ENCODE peak calls at places on chromosome 12, in four cellular contexts. U, C, H and O are unnamed samples.

GRCh38 chr12:52454411-52455201 is 2.7 kb upstream of the KRT6B start:
- DNase-seq in U (no peak), H (no peak), C (no peak), O (no peak)

GRCh38 chr12:70619471-70620152 is 17.6 kb downstream of the PTPRB start:
- DNase-seq in H (no peak), C (no peak), U (no peak), O (no peak)

GRCh38 chr12:118884226-118884625 is 97.1 kb upstream of the SRRM4 start:
- DNase-seq in U (no peak), H (no peak), C (no peak), O (no peak)

GRCh38 chr12:104521731-104522130 is 65.0 kb downstream of the CHST11 start:
- DNase-seq in U (no peak), C (no peak), H (no peak), O (no peak)

GRCh38 chr12:55746147-55746912 is 3.4 kb downstream of the GDF11 start:
- DNase-seq in H (no peak), C (no peak), U (no peak), O (no peak)

GRCh38 chr12:49946497-49946896 is 4.0 kb upstream of the AQP2 start:
- DNase-seq in H (no peak), C (no peak), U (no peak), O (no peak)

GRCh38 chr12:16300706-16301105 is 23.2 kb upstream of the SLC15A5 start:
- DNase-seq in U (no peak), C (no peak), H (no peak), O (no peak)

GRCh38 chr12:71440393-71441349 is 1.1 kb downstream of the LGR5 start:
- DNase-seq in H (no peak), U (peak), C (no peak), O (peak)

GRCh38 chr12:124208469-124208868 is 86.4 kb upstream of the RFLNA start:
- DNase-seq in C (no peak), U (no peak), H (no peak), O (no peak)
- TF ChIP-seq ELF4 in C (no peak), U (no peak), H (no peak), O (no peak)

GRCh38 chr12:94594443-94594825 is 55.9 kb downstream of the TMCC3 start:
- DNase-seq in H (no peak), C (no peak), U (no peak), O (no peak)
- TF ChIP-seq ELF4 in H (no peak), C (no peak), U (no peak), O (no peak)

DNA sequence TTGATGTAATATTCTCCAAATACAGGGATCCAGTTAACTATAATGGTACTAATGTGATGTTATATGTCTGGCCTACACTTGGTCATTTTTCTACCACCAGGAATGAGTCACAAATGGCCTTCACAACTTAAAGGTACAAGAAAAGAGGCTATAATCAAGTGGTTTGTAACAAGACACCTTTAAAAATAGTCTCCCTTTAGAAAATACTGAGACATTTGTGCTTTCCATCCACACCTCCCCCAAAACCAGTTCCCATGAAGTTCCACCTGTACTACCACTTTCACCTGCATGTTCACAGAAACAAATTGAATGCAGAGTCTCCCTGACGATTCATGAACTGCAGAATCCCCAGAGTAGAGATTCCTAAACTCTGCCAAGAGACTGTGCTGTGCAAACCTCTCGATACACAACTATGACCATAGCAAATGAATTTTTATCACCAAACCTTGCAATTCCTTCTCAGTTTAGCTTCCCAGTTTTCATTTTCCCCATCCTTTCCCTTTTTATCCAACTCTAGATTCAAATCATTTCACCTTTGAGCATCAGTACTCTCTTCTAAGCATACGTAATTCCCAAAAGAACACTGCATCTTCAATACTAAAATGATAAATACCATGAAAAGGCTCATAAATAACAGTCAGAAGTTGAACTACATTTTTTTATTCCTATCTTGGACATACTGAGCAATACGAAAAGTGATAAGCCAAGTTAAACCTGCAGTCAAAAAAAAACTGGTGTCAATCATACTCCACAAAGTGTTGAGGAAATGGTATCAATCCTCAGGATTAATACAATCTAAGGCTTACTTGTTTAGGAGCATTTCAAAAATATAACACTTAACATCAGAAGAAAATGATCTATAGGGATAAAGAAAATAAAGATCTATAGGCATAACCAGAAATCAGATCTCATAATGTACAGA is 5.8 kb downstream of the BTG1 start:
- DNase-seq in C (no peak), U (no peak), H (no peak), O (no peak)
- TF ChIP-seq ELF4 in C (no peak), U (no peak), H (no peak), O (no peak)

GRCh38 chr12:5969974-5970690 is 25.1 kb upstream of the ANO2 start:
- DNase-seq in H (no peak), C (no peak), U (no peak), O (no peak)
- TF ChIP-seq ELF4 in H (no peak), C (no peak), U (no peak), O (no peak)

DNA sequence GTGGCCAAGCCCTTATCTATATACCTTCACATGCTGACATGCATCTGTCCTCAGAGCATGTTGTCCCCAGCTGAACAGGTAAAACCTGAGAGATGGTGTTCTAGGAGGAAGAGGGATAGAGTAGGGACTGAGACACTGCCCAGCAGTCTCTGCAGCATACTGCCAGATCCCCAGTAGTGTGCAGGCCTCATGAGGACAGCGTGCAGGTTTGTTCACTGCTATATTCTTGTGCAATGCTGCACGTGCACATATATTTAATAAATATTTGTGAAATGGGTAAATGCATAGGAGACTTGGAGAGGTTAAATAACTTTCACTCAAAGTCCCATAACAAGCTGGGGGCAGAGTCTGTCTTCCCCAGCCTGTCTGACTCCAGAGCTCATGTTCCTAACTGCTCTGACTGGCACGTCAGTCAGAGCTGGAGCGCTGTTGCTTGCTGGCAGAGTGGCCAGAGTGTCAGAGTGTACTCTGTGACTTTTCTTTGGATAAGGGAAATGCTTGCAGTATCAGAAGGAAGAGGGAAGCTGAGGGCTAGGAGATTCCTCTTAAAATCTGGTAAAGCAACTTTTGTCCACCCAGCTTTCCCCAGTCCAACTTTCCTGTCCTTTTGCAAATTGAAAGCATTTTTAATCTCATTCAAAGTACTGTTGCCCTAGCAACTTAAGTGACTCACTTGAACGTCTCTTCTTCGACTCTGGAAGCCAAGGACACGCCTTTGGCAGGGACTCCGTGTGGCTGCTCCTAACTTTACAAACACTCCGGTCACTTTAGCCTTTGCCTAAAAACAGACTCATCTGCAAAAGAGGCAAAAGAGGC is 14.9 kb upstream of the POLR3B start:
- DNase-seq in C (no peak), U (peak), H (no peak), O (no peak)
- TF ChIP-seq ELF4 in C (no peak), U (no peak), H (no peak), O (no peak)

GRCh38 chr12:3214508-3215365 is 137.6 kb downstream of the TSPAN9 start:
- DNase-seq in H (peak), U (no peak), C (no peak), O (peak)
- TF ChIP-seq ELF4 in H (no peak), U (no peak), C (no peak), O (no peak)

GRCh38 chr12:33560653-33561208 is 121.1 kb upstream of the SYT10 start:
- DNase-seq in U (no peak), C (no peak), H (no peak), O (no peak)
- TF ChIP-seq ELF4 in U (no peak), C (no peak), H (no peak), O (no peak)

DNA sequence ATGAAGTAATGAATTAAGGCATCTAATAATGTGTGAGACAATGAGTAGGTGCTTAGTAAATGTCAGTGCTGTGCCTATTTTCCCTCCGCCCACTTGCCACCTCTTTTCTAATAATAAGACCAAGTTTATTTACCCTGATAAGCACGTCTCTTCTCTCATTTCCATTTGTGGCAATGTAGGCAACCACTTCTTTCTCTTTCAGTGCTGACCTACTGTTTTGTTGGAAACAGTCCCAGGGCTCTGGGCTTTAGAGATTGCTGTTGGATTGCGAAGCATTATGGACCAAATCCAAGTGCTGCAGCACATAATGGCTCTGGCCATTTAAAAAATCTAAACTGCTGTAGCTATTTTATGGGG is 141.3 kb upstream of the PLEKHG7 start:
- DNase-seq in U (no peak), H (no peak), C (no peak), O (no peak)
- TF ChIP-seq ELF4 in U (no peak), H (no peak), C (no peak), O (no peak)

GRCh38 chr12:106049105-106049504 is 89.6 kb downstream of the NUAK1 start:
- DNase-seq in U (no peak), C (no peak), H (no peak), O (no peak)

GRCh38 chr12:106054016-106054415 is 84.7 kb downstream of the NUAK1 start:
- DNase-seq in U (no peak), H (no peak), C (no peak), O (no peak)

GRCh38 chr12:106049546-106049945 is 89.2 kb downstream of the NUAK1 start:
- DNase-seq in U (no peak), C (no peak), H (no peak), O (no peak)

GRCh38 chr12:106048016-106048415 is 90.7 kb downstream of the NUAK1 start:
- DNase-seq in U (no peak), H (no peak), C (no peak), O (no peak)

DNA sequence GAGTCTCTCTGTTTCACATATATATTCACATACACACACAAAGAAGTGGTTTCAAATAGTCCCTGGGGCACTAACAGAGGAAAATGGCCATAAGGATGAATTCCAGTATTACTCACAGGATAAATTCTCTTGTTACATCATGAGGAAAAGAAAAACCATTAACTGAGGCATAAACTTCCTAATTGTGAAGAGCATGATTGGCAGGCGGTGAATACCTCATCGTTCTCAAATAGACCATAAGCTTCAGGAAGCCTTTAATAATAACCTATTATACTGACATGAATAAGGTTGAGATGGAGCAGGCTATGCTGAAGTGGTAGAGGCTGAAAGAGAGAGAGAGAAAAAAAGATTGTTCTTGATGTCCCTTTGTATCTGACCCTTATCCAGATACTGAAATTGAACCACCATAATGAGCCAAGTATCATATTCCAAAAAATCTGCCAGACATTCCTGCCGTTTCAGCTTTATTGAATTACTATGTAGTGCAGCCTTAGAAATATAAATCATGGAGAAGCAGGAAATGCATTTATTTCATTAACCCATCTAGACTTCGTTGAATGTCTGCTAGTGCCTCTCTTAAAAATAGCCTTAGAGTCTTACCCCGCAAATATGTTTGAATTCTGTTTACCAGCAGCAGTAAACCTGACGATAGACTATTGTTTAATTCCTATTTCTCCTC is 86.8 kb downstream of the NUAK1 start:
- DNase-seq in U (no peak), H (no peak), C (no peak), O (no peak)
- TF ChIP-seq ELF4 in U (no peak), H (no peak), C (no peak), O (no peak)

GRCh38 chr12:6951551-6952120 is 480 bp downstream of the PTPN6 start:
- DNase-seq in U (no peak), H (no peak), C (no peak), O (no peak)

GRCh38 chr12:6952860-6953416 is 1.8 kb downstream of the PTPN6 start:
- DNase-seq in C (no peak), U (no peak), H (no peak), O (no peak)

GRCh38 chr12:6950401-6950801 is 755 bp upstream of the PTPN6 start:
- DNase-seq in C (no peak), U (no peak), H (no peak), O (no peak)

GRCh38 chr12:6952121-6952859 is 1.1 kb downstream of the PTPN6 start:
- DNase-seq in U (no peak), H (no peak), C (no peak), O (no peak)

DNA sequence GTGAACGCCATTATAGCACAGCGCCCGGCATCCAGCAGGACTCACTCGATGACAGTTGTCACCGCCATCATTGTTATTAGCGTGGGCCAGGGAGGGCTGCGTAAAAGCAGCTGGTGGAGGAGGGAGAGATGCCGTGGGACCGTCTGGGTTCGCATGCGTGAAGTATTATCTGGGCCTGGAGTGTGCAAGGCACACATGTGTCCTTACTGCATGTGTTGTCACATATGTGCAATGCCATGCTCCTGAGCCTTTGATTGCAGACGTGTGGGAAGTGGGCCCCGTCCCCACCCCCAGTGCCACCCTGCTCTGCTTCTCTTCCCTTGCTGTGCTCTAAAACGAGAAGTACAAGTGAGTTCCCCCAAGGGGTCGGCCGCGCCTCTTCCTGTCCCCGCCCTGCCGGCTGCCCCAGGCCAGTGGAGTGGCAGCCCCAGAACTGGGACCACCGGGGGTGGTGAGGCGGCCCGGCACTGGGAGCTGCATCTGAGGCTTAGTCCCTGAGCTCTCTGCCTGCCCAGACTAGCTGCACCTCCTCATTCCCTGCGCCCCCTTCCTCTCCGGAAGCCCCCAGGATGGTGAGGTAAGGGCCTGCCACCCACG is at the start of gene PTPN6:
- DNase-seq in H (no peak), C (no peak), U (no peak), O (no peak)
- TF ChIP-seq ELF4 in H (no peak), C (no peak), U (no peak), O (no peak)